ENCODE peak calls at places on chromosomes 13 and 19, in four cellular contexts. U, Z, P and Q are unnamed samples.
A peak's percentile ranks its signal among the peaks of the same experiment; 100 is the strongest.

GRCh38 chr13:112820318-112820717 is 130.5 kb downstream of the ATP11A start:
- DNase-seq in U (no peak), Z (no peak), P (no peak), Q (no peak)

GRCh38 chr13:95605426-95606125 is 38.9 kb downstream of the DZIP1 start:
- DNase-seq in U (no peak), P (no peak), Z (no peak), Q (no peak)

GRCh38 chr19:719636-720377 is 11.1 kb downstream of the PALM start:
- DNase-seq in U (peak; percentile 86), Z (no peak), P (no peak), Q (no peak)

GRCh38 chr19:44741258-44741731 is 7.2 kb upstream of the BCL3 start:
- DNase-seq in P (no peak), U (no peak), Z (peak; percentile 28), Q (peak; percentile 58)

GRCh38 chr13:33696530-33696929 is 121.4 kb upstream of the RFC3 start:
- DNase-seq in Z (no peak), P (no peak), U (no peak), Q (no peak)

GRCh38 chr13:19567820-19568534 is 6.6 kb upstream of the TPTE2 start:
- DNase-seq in P (no peak), Z (no peak), U (no peak), Q (no peak)

GRCh38 chr19:4375620-4376228 is 24.6 kb downstream of the SH3GL1 start:
- DNase-seq in P (no peak), Z (peak; percentile 38), U (peak; percentile 70), Q (peak; percentile 82)

GRCh38 chr13:95553614-95554385 is 1.3 kb downstream of the CLDN10 start:
- DNase-seq in U (no peak), P (no peak), Z (no peak), Q (no peak)

GRCh38 chr19:44807652-44808462 is 1.0 kb upstream of the BCAM start:
- DNase-seq in Z (peak; percentile 40), U (peak; percentile 80), P (no peak), Q (no peak)

GRCh38 chr19:42323473-42323851 is 2.0 kb upstream of the MEGF8 start:
- DNase-seq in U (no peak), Z (peak; percentile 21), P (no peak), Q (no peak)

GRCh38 chr19:42325308-42325895 is at the start of gene MEGF8:
- DNase-seq in P (peak; percentile 98), U (peak; percentile 97), Z (peak; percentile 99), Q (peak; percentile 99)

GRCh38 chr19:42325896-42326771 is 699 bp downstream of the MEGF8 start:
- DNase-seq in P (no peak), Z (no peak), U (peak; percentile 47), Q (no peak)

GRCh38 chr19:42323852-42324654 is 1.4 kb upstream of the MEGF8 start:
- DNase-seq in U (no peak), Z (peak; percentile 32), P (peak; percentile 24), Q (no peak)

GRCh38 chr19:42324655-42325307 is 654 bp upstream of the MEGF8 start:
- DNase-seq in Z (peak; percentile 22), U (no peak), P (no peak), Q (no peak)
- TF ChIP-seq CTCF in Z (peak; percentile 91), U (no peak), P (peak; percentile 66), Q (peak; percentile 82)

DNA sequence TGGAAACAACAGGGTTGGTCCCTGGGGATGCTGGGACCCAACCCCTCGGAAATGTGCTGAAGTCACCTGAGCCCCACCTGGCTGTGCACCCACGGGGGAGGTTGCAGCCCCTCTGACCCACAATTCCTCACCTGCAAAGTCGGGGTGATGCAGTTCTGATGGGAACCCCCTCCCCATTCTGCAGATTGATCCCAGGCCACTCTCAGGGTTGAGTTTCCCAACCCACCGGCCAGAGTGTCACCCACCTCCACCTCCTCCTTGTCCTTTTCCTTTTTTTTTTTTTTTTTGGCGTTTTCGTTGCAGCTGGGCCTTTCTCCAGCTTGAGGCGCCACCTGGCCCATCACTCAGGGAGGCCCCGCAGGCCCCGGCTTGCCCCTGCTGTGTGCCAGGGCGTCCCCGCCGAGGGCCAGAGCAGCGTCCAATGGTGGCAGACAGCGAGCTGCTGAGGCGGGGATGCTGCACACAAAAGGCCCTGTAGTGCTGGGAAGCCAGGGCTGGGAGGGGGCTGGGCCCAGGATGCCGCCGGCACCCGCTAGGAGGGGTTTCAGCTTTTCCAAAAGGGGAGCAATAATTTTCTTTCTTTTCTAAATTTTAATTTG is 4.6 kb downstream of the PIK3R2 start:
- DNase-seq in U (no peak), P (no peak), Z (no peak), Q (no peak)
- H3K4me1 ChIP-seq in U (peaks cover 42% of the 10 kb centered on the region), P (peaks cover 25% of the 10 kb centered on the region), Z (peaks cover 44% of the 10 kb centered on the region), Q (peaks cover 37% of the 10 kb centered on the region)

GRCh38 chr13:40283666-40284065 is 382.8 kb downstream of the FOXO1 start:
- DNase-seq in P (no peak), Z (no peak), U (no peak), Q (no peak)
- H3K27ac ChIP-seq in P (no peak overlapping the region), Z (no peak overlapping the region), U (no peak overlapping the region), Q (no peak overlapping the region)

GRCh38 chr19:23460656-23461055 is 65.4 kb upstream of the ZNF91 start:
- DNase-seq in Z (no peak), P (no peak), U (no peak), Q (no peak)
- TF ChIP-seq CTCF in Z (no peak), P (no peak), U (no peak), Q (no peak)

DNA sequence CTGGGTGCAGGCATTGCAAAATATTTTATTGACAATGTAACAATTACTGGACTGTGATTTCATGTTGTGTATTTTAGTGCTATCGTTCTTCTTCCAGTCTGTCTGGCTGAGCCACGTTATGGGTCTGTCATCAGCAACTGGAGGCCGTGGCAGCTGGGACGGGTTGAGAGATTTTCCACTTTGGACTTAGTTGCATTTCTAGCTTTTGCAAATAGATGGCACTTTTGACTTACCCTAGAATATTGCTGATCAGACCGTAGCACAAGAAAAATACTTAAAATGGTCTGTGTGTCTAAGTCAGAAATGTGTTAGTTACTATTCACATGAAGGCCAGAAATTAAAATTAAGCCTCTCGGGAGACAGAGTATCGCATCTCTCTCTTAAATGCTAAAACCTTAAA is 211.1 kb downstream of the TEX29 start:
- DNase-seq in Z (no peak), P (no peak), U (no peak), Q (no peak)
- H3K4me1 ChIP-seq in Z (no peaks in the 10 kb centered on the region), P (no peaks in the 10 kb centered on the region), U (no peaks in the 10 kb centered on the region), Q (no peaks in the 10 kb centered on the region)